ENCODE peak calls at places on chromosomes 16 and 17, in four cellular contexts. One of them, this sample, is unnamed.

GRCh38 chr16:2095315-2095853 is 40.3 kb downstream of the PKD1 start:
- DNase-seq in CD8-positive, alpha-beta memory T cell: no peak
- DNase-seq in uterus: no peak
- DNase-seq in breast epithelium: no peak
- DNase-seq in this sample: no peak

GRCh38 chr17:79146562-79146961 is 71.9 kb downstream of the ENGASE start:
- DNase-seq in CD8-positive, alpha-beta memory T cell: no peak
- DNase-seq in uterus: no peak
- DNase-seq in breast epithelium: no peak
- DNase-seq in this sample: no peak

GRCh38 chr16:29816694-29817441 is 916 bp downstream of the PAGR1 start:
- DNase-seq in CD8-positive, alpha-beta memory T cell: peak; percentile 46
- DNase-seq in uterus: peak; percentile 65
- DNase-seq in breast epithelium: no peak
- DNase-seq in this sample: no peak

GRCh38 chr17:78879679-78880186 is 23.3 kb downstream of the CEP295NL start:
- DNase-seq in CD8-positive, alpha-beta memory T cell: peak; percentile 49
- DNase-seq in uterus: peak; percentile 88
- DNase-seq in breast epithelium: peak; percentile 58
- DNase-seq in this sample: peak; percentile 27

GRCh38 chr17:33218657-33219298 is 74.3 kb downstream of the ASIC2 start:
- DNase-seq in CD8-positive, alpha-beta memory T cell: no peak
- DNase-seq in uterus: no peak
- DNase-seq in breast epithelium: no peak
- DNase-seq in this sample: no peak

GRCh38 chr16:59651662-59652061 is 917.5 kb upstream of the GOT2 start:
- DNase-seq in CD8-positive, alpha-beta memory T cell: no peak
- DNase-seq in uterus: no peak
- DNase-seq in breast epithelium: no peak
- DNase-seq in this sample: no peak

GRCh38 chr17:56540791-56541190 is 52.7 kb upstream of the NOG start:
- DNase-seq in CD8-positive, alpha-beta memory T cell: no peak
- DNase-seq in uterus: no peak
- DNase-seq in breast epithelium: no peak
- DNase-seq in this sample: no peak

GRCh38 chr17:7479389-7480192 is at the start of gene ZBTB4:
- DNase-seq in CD8-positive, alpha-beta memory T cell: peak; percentile 76
- DNase-seq in uterus: peak; percentile 75
- DNase-seq in breast epithelium: no peak
- DNase-seq in this sample: no peak

GRCh38 chr16:4214215-4214621 is 27.7 kb downstream of the SRL start:
- DNase-seq in CD8-positive, alpha-beta memory T cell: no peak
- DNase-seq in uterus: peak; percentile 51
- DNase-seq in breast epithelium: no peak
- DNase-seq in this sample: peak; percentile 22

GRCh38 chr16:50742521-50743150 is 750 bp downstream of the CYLD start:
- DNase-seq in CD8-positive, alpha-beta memory T cell: peak; percentile 68
- DNase-seq in uterus: no peak
- DNase-seq in breast epithelium: no peak
- DNase-seq in this sample: no peak

GRCh38 chr16:64122177-64122576 is 999.7 kb downstream of the CDH11 start:
- DNase-seq in CD8-positive, alpha-beta memory T cell: no peak
- DNase-seq in uterus: no peak
- DNase-seq in breast epithelium: no peak
- DNase-seq in this sample: no peak

GRCh38 chr17:29645516-29646051 is 22.9 kb upstream of the CORO6 start:
- DNase-seq in CD8-positive, alpha-beta memory T cell: no peak
- DNase-seq in uterus: peak; percentile 83
- DNase-seq in breast epithelium: no peak
- DNase-seq in this sample: peak; percentile 51

GRCh38 chr16:66551362-66551761 is 1.0 kb upstream of the CKLF start:
- DNase-seq in CD8-positive, alpha-beta memory T cell: peak; percentile 62
- DNase-seq in uterus: no peak
- DNase-seq in breast epithelium: no peak
- DNase-seq in this sample: no peak

GRCh38 chr16:14324581-14324980 is 253.5 kb downstream of the MRTFB start:
- DNase-seq in CD8-positive, alpha-beta memory T cell: no peak
- DNase-seq in uterus: no peak
- DNase-seq in breast epithelium: no peak
- DNase-seq in this sample: no peak

DNA sequence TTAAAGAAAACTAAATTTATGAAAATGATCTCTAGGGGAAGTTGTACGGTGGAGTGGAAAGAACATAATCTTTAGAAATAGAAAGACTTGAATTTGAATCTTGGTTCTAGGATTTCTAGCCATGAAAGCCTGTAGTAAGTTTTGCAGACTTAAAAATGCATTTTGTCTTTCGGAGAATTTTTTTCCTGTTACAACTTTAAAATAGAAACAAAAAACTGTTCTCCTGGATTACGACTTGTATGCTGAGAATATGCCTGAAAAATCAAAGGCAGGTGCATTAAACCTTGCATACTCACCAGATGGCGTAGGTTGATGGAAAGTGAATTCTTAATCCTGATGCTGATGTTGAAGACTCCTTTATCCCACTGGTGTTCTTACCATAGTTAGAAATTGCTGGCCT is 7.5 kb upstream of the MPHOSPH6 start:
- DNase-seq in CD8-positive, alpha-beta memory T cell: no peak
- DNase-seq in uterus: no peak
- DNase-seq in breast epithelium: no peak
- DNase-seq in this sample: no peak
- H3K9me3 ChIP-seq in CD8-positive, alpha-beta memory T cell: no peaks in the 10 kb centered on the region
- H3K9me3 ChIP-seq in uterus: no peaks in the 10 kb centered on the region
- H3K9me3 ChIP-seq in breast epithelium: no peaks in the 10 kb centered on the region
- H3K9me3 ChIP-seq in this sample: no peaks in the 10 kb centered on the region

DNA sequence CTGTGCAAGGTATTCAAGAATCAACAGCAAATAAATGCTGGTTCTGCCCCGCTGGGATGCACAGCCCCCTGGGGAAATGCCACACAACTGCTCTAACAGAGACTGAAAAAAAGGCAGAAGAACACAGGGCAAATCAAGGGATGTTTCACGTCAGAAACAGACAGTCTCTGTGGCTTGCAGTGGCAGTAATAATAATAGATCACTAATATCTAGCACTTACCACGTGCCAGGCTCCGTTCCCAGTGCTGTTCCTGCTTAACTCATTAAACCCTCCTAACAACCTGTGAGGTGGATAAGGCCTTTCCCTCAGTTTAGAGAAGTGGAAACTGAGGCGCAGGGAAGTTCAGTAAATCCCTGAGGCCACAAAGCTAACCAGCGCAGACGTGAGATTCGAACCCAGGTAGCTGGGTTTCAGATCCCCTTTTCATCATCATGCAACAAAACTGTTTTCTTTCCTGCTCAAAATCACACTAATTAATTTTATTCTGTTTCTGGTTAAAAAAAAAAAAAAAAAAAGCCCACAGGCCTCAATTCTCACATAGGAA is 36.7 kb downstream of the ARHGAP17 start:
- DNase-seq in CD8-positive, alpha-beta memory T cell: no peak
- DNase-seq in uterus: no peak
- DNase-seq in breast epithelium: no peak
- DNase-seq in this sample: no peak
- H3K9me3 ChIP-seq in CD8-positive, alpha-beta memory T cell: no peaks in the 10 kb centered on the region
- H3K9me3 ChIP-seq in uterus: no peaks in the 10 kb centered on the region
- H3K9me3 ChIP-seq in breast epithelium: no peaks in the 10 kb centered on the region
- H3K9me3 ChIP-seq in this sample: no peaks in the 10 kb centered on the region

DNA sequence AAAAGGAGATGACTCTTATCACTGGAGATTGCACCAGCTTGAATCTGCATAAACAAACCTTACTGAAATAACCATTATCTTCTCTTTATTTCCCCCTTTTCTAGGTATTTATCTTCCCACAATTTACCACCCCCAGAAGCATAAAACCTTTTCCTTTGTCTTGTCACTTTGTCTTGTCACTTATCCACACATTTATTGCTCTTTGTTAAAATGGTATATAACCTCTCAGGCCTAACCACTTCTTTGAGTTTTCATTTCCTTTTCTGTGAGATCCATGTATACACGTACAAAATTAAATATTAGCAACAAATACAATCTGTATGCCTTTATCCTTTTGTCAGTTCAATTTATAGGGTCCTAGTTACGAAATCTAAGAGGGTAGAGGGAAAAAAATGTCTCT is 122.9 kb downstream of the CACNG3 start:
- DNase-seq in CD8-positive, alpha-beta memory T cell: no peak
- DNase-seq in uterus: no peak
- DNase-seq in breast epithelium: no peak
- DNase-seq in this sample: no peak
- H3K9me3 ChIP-seq in CD8-positive, alpha-beta memory T cell: no peaks in the 10 kb centered on the region
- H3K9me3 ChIP-seq in uterus: peaks cover 5% of the 10 kb centered on the region
- H3K9me3 ChIP-seq in breast epithelium: peaks cover 60% of the 10 kb centered on the region
- H3K9me3 ChIP-seq in this sample: peaks cover 12% of the 10 kb centered on the region

DNA sequence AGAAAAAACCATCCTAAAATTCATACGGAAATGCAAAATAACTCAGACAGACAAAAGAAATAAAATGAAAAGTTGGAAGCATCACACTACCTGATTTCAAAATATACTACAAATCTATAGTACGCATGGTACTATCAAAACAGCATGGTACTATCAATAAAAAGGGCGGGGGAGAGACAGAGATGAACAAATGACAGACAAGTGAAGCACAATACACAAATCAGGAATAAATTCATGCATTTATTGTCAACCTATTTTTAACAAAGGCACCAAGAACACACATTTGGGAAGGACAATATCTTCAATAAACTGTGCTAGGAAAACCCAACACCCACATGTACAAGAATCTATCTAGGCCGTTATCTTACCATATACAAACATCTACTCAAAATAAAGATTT is 207.4 kb upstream of the WSB1 start:
- DNase-seq in CD8-positive, alpha-beta memory T cell: no peak
- DNase-seq in uterus: no peak
- DNase-seq in breast epithelium: no peak
- DNase-seq in this sample: no peak
- H3K9me3 ChIP-seq in CD8-positive, alpha-beta memory T cell: no peaks in the 10 kb centered on the region
- H3K9me3 ChIP-seq in uterus: no peaks in the 10 kb centered on the region
- H3K9me3 ChIP-seq in breast epithelium: no peaks in the 10 kb centered on the region
- H3K9me3 ChIP-seq in this sample: no peaks in the 10 kb centered on the region

This sample was measured in thoracic aorta.